ENCODE peak calls at places on chromosomes 5 and 9, in seven cellular contexts. D, N, E, O, V, T and R are unnamed samples.
A peak's percentile ranks its signal among the peaks of the same experiment; 100 is the strongest.

GRCh38 chr5:157563373-157564148 is 12.0 kb downstream of the ADAM19 start:
- DNase-seq in V (peak; percentile 86), O (no peak), E (peak; percentile 89), T (peak; percentile 84), N (peak; percentile 64), D (no peak), R (no peak)

GRCh38 chr9:135252980-135253304 is 165.5 kb downstream of the OLFM1 start:
- DNase-seq in D (peak; percentile 45), E (no peak), N (no peak), O (no peak), V (no peak), T (no peak), R (no peak)

GRCh38 chr9:14433841-14434511 is 120.0 kb upstream of the NFIB start:
- DNase-seq in E (peak; percentile 87), N (no peak), O (no peak), V (peak; percentile 67), T (peak; percentile 73), D (no peak), R (no peak)

GRCh38 chr9:86102626-86103025 is 3.3 kb upstream of the GOLM1 start:
- DNase-seq in T (no peak), N (no peak), E (no peak), O (no peak), V (no peak), D (no peak), R (no peak)

GRCh38 chr5:180960209-180960608 is 28.4 kb upstream of the BTNL3 start:
- DNase-seq in E (no peak), V (peak; percentile 18), N (no peak), D (no peak), T (peak; percentile 21), O (no peak), R (no peak)

GRCh38 chr5:81878333-81878732 is 93.5 kb upstream of the ATG10 start:
- DNase-seq in O (no peak), V (no peak), D (no peak), N (no peak), T (no peak), E (peak; percentile 7), R (no peak)

GRCh38 chr9:69801994-69802393 is 18.6 kb upstream of the CFAP95 start:
- DNase-seq in T (no peak), N (no peak), V (peak; percentile 59), O (no peak), E (peak; percentile 43), D (no peak), R (no peak)

GRCh38 chr9:137405677-137406081 is 17.3 kb downstream of the EXD3 start:
- DNase-seq in V (peak; percentile 43), N (no peak), E (no peak), D (no peak), T (no peak), O (no peak), R (no peak)

GRCh38 chr9:124743686-124744348 is 27.3 kb downstream of the NR6A1 start:
- DNase-seq in N (no peak), V (peak; percentile 49), T (no peak), E (no peak), O (no peak), D (no peak), R (no peak)

GRCh38 chr5:178207183-178207916 is 3.0 kb downstream of the HNRNPAB start:
- DNase-seq in V (peak; percentile 68), E (peak; percentile 83), O (no peak), N (no peak), D (peak; percentile 62), T (peak; percentile 18), R (peak; percentile 81)